ENCODE peak calls at places on chromosome 14, in ten cellular contexts. One of them, this sample, is unnamed. For H3K36me3, the result is how much of the 10 kb centered on the place peaks cover.

GRCh38 chr14:57820581-57820980 is 45.3 kb downstream of the SLC35F4 start:
- DNase-seq in aorta: no peak
- DNase-seq in breast epithelium: no peak
- DNase-seq in tibial nerve: no peak
- DNase-seq in lung: no peak
- DNase-seq in ovary: no peak
- DNase-seq in tibial artery: no peak
- DNase-seq in adrenal gland: no peak
- DNase-seq in thoracic aorta: no peak
- DNase-seq in cardiac muscle cell: no peak
- DNase-seq in this sample: no peak

GRCh38 chr14:94102768-94103482 is 7.6 kb upstream of the IFI27 start:
- DNase-seq in adrenal gland: no peak
- DNase-seq in aorta: no peak
- DNase-seq in tibial artery: no peak
- DNase-seq in breast epithelium: no peak
- DNase-seq in cardiac muscle cell: no peak
- DNase-seq in thoracic aorta: no peak
- DNase-seq in ovary: no peak
- DNase-seq in tibial nerve: no peak
- DNase-seq in lung: no peak
- DNase-seq in this sample: no peak

GRCh38 chr14:87813691-87814090 is 179.3 kb downstream of the GALC start:
- DNase-seq in ovary: no peak
- DNase-seq in lung: no peak
- DNase-seq in adrenal gland: no peak
- DNase-seq in aorta: no peak
- DNase-seq in tibial nerve: no peak
- DNase-seq in thoracic aorta: no peak
- DNase-seq in cardiac muscle cell: no peak
- DNase-seq in tibial artery: no peak
- DNase-seq in breast epithelium: no peak
- DNase-seq in this sample: no peak

GRCh38 chr14:69711471-69712216 is 55.3 kb upstream of the SRSF5 start:
- DNase-seq in tibial artery: peak
- DNase-seq in ovary: no peak
- DNase-seq in aorta: peak
- DNase-seq in tibial nerve: no peak
- DNase-seq in breast epithelium: peak
- DNase-seq in cardiac muscle cell: no peak
- DNase-seq in adrenal gland: peak
- DNase-seq in lung: no peak
- DNase-seq in thoracic aorta: no peak
- DNase-seq in this sample: no peak

GRCh38 chr14:60724080-60724618 is at the start of gene SIX4:
- DNase-seq in adrenal gland: peak
- DNase-seq in cardiac muscle cell: peak
- DNase-seq in thoracic aorta: peak
- DNase-seq in tibial nerve: peak
- DNase-seq in ovary: peak
- DNase-seq in aorta: peak
- DNase-seq in tibial artery: peak
- DNase-seq in breast epithelium: peak
- DNase-seq in lung: peak
- DNase-seq in this sample: no peak

GRCh38 chr14:47675489-47676300 is at the start of gene MDGA2:
- DNase-seq in breast epithelium: no peak
- DNase-seq in cardiac muscle cell: peak
- DNase-seq in tibial nerve: no peak
- DNase-seq in aorta: no peak
- DNase-seq in tibial artery: no peak
- DNase-seq in lung: no peak
- DNase-seq in adrenal gland: no peak
- DNase-seq in thoracic aorta: no peak
- DNase-seq in ovary: no peak
- DNase-seq in this sample: no peak

GRCh38 chr14:99136047-99136400 is 136.0 kb downstream of the BCL11B start:
- DNase-seq in tibial artery: peak
- DNase-seq in lung: peak
- DNase-seq in breast epithelium: no peak
- DNase-seq in thoracic aorta: no peak
- DNase-seq in ovary: no peak
- DNase-seq in cardiac muscle cell: no peak
- DNase-seq in tibial nerve: no peak
- DNase-seq in aorta: peak
- DNase-seq in adrenal gland: no peak
- DNase-seq in this sample: peak

GRCh38 chr14:81401420-81402122 is 1.4 kb upstream of the STON2 start:
- DNase-seq in thoracic aorta: no peak
- DNase-seq in cardiac muscle cell: no peak
- DNase-seq in lung: no peak
- DNase-seq in aorta: no peak
- DNase-seq in breast epithelium: no peak
- DNase-seq in tibial artery: no peak
- DNase-seq in adrenal gland: no peak
- DNase-seq in tibial nerve: peak
- DNase-seq in ovary: no peak
- DNase-seq in this sample: peak

GRCh38 chr14:61315288-61315687 is 6.1 kb upstream of the PRKCH start:
- DNase-seq in tibial artery: no peak
- DNase-seq in thoracic aorta: no peak
- DNase-seq in adrenal gland: no peak
- DNase-seq in breast epithelium: no peak
- DNase-seq in lung: no peak
- DNase-seq in ovary: no peak
- DNase-seq in aorta: no peak
- DNase-seq in tibial nerve: no peak
- DNase-seq in cardiac muscle cell: no peak
- DNase-seq in this sample: no peak

GRCh38 chr14:94795372-94795771 is 25.5 kb upstream of the GSC start:
- DNase-seq in ovary: no peak
- DNase-seq in thoracic aorta: no peak
- DNase-seq in breast epithelium: no peak
- DNase-seq in lung: no peak
- DNase-seq in cardiac muscle cell: no peak
- DNase-seq in tibial artery: no peak
- DNase-seq in tibial nerve: no peak
- DNase-seq in aorta: no peak
- DNase-seq in adrenal gland: no peak
- DNase-seq in this sample: no peak

GRCh38 chr14:94405481-94405880 is 17.1 kb upstream of the SERPINA1 start:
- DNase-seq in aorta: no peak
- DNase-seq in adrenal gland: no peak
- DNase-seq in thoracic aorta: no peak
- DNase-seq in lung: no peak
- DNase-seq in breast epithelium: no peak
- DNase-seq in ovary: no peak
- DNase-seq in cardiac muscle cell: no peak
- DNase-seq in tibial nerve: no peak
- DNase-seq in tibial artery: no peak
- DNase-seq in this sample: no peak

GRCh38 chr14:90545966-90546751 is 149.3 kb downstream of the CALM1 start:
- DNase-seq in tibial artery: peak
- DNase-seq in cardiac muscle cell: peak
- DNase-seq in lung: no peak
- DNase-seq in breast epithelium: no peak
- DNase-seq in thoracic aorta: peak
- DNase-seq in aorta: peak
- DNase-seq in ovary: no peak
- DNase-seq in tibial nerve: no peak
- DNase-seq in adrenal gland: peak
- DNase-seq in this sample: no peak

GRCh38 chr14:76760331-76761197 is 704 bp upstream of the VASH1 start:
- DNase-seq in lung: peak
- DNase-seq in aorta: no peak
- DNase-seq in tibial artery: peak
- DNase-seq in adrenal gland: no peak
- DNase-seq in breast epithelium: peak
- DNase-seq in ovary: no peak
- DNase-seq in tibial nerve: no peak
- DNase-seq in cardiac muscle cell: no peak
- DNase-seq in thoracic aorta: no peak
- DNase-seq in this sample: no peak

GRCh38 chr14:76761198-76761848 is at the start of gene VASH1:
- DNase-seq in breast epithelium: peak
- DNase-seq in tibial artery: peak
- DNase-seq in adrenal gland: peak
- DNase-seq in aorta: peak
- DNase-seq in lung: peak
- DNase-seq in cardiac muscle cell: peak
- DNase-seq in ovary: peak
- DNase-seq in tibial nerve: no peak
- DNase-seq in thoracic aorta: no peak
- DNase-seq in this sample: peak

GRCh38 chr14:76763362-76764041 is 2.2 kb downstream of the VASH1 start:
- DNase-seq in adrenal gland: no peak
- DNase-seq in lung: peak
- DNase-seq in tibial artery: peak
- DNase-seq in aorta: no peak
- DNase-seq in tibial nerve: no peak
- DNase-seq in thoracic aorta: no peak
- DNase-seq in cardiac muscle cell: no peak
- DNase-seq in breast epithelium: peak
- DNase-seq in ovary: no peak
- DNase-seq in this sample: no peak

GRCh38 chr14:76762617-76763361 is 1.5 kb downstream of the VASH1 start:
- DNase-seq in breast epithelium: peak
- DNase-seq in aorta: no peak
- DNase-seq in tibial artery: peak
- DNase-seq in cardiac muscle cell: no peak
- DNase-seq in adrenal gland: no peak
- DNase-seq in ovary: no peak
- DNase-seq in thoracic aorta: no peak
- DNase-seq in lung: peak
- DNase-seq in tibial nerve: no peak
- DNase-seq in this sample: no peak

GRCh38 chr14:76761849-76762616 is 765 bp downstream of the VASH1 start:
- DNase-seq in breast epithelium: no peak
- DNase-seq in thoracic aorta: no peak
- DNase-seq in ovary: no peak
- DNase-seq in aorta: peak
- DNase-seq in tibial nerve: no peak
- DNase-seq in lung: peak
- DNase-seq in cardiac muscle cell: no peak
- DNase-seq in adrenal gland: no peak
- DNase-seq in tibial artery: no peak
- DNase-seq in this sample: peak
- H3K36me3 ChIP-seq in breast epithelium: under half
- H3K36me3 ChIP-seq in thoracic aorta: under half
- H3K36me3 ChIP-seq in ovary: under half
- H3K36me3 ChIP-seq in aorta: under half
- H3K36me3 ChIP-seq in tibial nerve: under half
- H3K36me3 ChIP-seq in lung: under half
- H3K36me3 ChIP-seq in cardiac muscle cell: under half
- H3K36me3 ChIP-seq in adrenal gland: under half
- H3K36me3 ChIP-seq in tibial artery: under half
- H3K36me3 ChIP-seq in this sample: under half

DNA sequence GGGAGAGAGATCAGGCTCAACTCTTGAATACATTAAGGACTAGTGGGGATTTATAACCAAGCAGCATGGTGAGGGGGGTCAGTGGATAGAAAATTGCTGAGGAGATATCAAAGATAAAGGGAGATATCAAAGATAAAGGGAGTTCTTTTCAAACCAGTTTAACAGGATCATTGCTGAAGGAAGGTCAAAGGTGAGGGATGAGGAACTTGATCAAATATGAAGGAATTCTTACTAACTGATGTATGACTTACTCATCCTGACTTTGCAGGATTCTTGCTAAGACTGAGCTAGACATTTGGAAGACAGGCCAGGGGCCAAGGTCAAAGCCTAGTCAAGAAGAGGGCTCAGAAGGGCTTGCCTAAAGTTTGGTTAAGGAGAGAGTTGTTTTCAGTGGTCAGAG is 4.8 kb downstream of the ABHD4 start:
- DNase-seq in thoracic aorta: no peak
- DNase-seq in tibial artery: no peak
- DNase-seq in adrenal gland: no peak
- DNase-seq in aorta: no peak
- DNase-seq in cardiac muscle cell: no peak
- DNase-seq in lung: no peak
- DNase-seq in ovary: no peak
- DNase-seq in breast epithelium: no peak
- DNase-seq in tibial nerve: no peak
- DNase-seq in this sample: no peak
- H3K36me3 ChIP-seq in thoracic aorta: half or more
- H3K36me3 ChIP-seq in tibial artery: half or more
- H3K36me3 ChIP-seq in adrenal gland: half or more
- H3K36me3 ChIP-seq in aorta: under half
- H3K36me3 ChIP-seq in cardiac muscle cell: half or more
- H3K36me3 ChIP-seq in lung: under half
- H3K36me3 ChIP-seq in ovary: under half
- H3K36me3 ChIP-seq in breast epithelium: under half
- H3K36me3 ChIP-seq in tibial nerve: under half
- H3K36me3 ChIP-seq in this sample: half or more

DNA sequence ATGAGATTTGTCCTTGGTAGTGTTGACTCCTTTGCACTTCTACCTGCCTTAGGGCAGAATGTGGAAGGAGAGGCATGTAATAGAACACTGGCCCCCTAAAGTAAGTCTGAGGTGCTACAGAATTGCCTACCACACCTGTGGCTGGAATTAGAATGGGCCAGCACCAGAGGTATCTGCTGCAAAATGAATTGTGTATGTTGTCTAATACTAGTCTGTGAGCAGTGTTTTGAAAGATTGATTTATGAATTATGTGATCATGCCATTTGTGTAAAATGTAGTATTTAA is 5.7 kb upstream of the STYX start:
- DNase-seq in tibial artery: no peak
- DNase-seq in thoracic aorta: no peak
- DNase-seq in breast epithelium: no peak
- DNase-seq in cardiac muscle cell: no peak
- DNase-seq in lung: no peak
- DNase-seq in tibial nerve: no peak
- DNase-seq in aorta: no peak
- DNase-seq in adrenal gland: no peak
- DNase-seq in ovary: no peak
- DNase-seq in this sample: no peak
- H3K36me3 ChIP-seq in tibial artery: half or more
- H3K36me3 ChIP-seq in thoracic aorta: under half
- H3K36me3 ChIP-seq in breast epithelium: under half
- H3K36me3 ChIP-seq in cardiac muscle cell: half or more
- H3K36me3 ChIP-seq in lung: under half
- H3K36me3 ChIP-seq in tibial nerve: under half
- H3K36me3 ChIP-seq in aorta: under half
- H3K36me3 ChIP-seq in adrenal gland: half or more
- H3K36me3 ChIP-seq in ovary: under half
- H3K36me3 ChIP-seq in this sample: half or more

DNA sequence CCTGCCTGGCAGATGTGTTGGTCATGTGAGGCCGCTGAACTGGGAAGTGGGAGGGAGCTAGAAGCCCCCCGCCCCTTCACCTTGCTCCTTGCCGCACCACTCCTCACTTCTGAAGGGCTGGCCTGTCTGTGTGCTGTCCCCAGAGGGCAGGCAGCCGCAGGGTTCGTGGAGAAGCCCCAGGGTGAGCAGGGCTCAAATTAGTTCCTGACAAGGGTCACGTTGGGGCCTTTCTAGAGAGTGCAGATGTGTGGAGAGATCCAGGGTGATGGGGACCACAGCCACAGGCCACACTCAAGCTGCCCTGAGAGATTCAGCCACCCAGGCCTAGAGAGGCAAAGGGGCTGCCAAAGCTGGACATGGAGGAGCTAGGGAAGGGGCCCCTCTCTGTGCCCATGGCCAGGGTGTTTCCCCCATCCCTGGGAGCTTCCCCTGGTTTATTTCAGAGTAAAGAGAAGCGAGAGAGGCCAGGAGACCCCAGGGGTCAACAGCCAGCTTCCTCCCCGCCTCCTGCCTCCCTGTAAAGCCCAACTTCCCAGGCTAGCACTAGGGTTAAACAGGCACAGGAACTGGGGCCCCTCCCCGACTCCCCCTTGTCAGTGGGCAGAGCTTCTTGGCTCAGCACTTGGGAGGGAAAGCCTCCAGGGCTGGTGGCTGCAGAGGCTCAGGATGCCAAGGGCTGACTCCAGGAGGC is 16.2 kb downstream of the SLC25A29 start:
- DNase-seq in thoracic aorta: no peak
- DNase-seq in ovary: no peak
- DNase-seq in cardiac muscle cell: peak
- DNase-seq in aorta: no peak
- DNase-seq in breast epithelium: no peak
- DNase-seq in tibial artery: no peak
- DNase-seq in tibial nerve: no peak
- DNase-seq in lung: no peak
- DNase-seq in adrenal gland: peak
- DNase-seq in this sample: no peak
- H3K36me3 ChIP-seq in thoracic aorta: under half
- H3K36me3 ChIP-seq in ovary: under half
- H3K36me3 ChIP-seq in cardiac muscle cell: under half
- H3K36me3 ChIP-seq in aorta: under half
- H3K36me3 ChIP-seq in breast epithelium: under half
- H3K36me3 ChIP-seq in tibial artery: under half
- H3K36me3 ChIP-seq in tibial nerve: under half
- H3K36me3 ChIP-seq in lung: under half
- H3K36me3 ChIP-seq in adrenal gland: under half
- H3K36me3 ChIP-seq in this sample: under half